ENCODE peak calls at places on chromosomes 12 and 14, in nine cellular contexts. J is Peyer's patch; F is BE2C; R is WERI-Rb-1; Z is small intestine; O is CD4-positive, alpha-beta memory T cell; W is AG09309; C is GM12878; Y is left ventricle myocardium inferior. A is an unnamed sample.
A peak's percentile ranks its signal among the peaks of the same experiment; 100 is the strongest.

GRCh38 chr14:92316937-92317336 is 6.0 kb upstream of the SLC24A4 start:
- DNase-seq in J (no peak), F (no peak), R (no peak), Z (no peak), O (no peak), W (no peak), C (no peak), Y (no peak), A (peak; percentile 47)

GRCh38 chr12:75606921-75607320 is 95.5 kb upstream of the KRR1 start:
- DNase-seq in J (no peak), F (no peak), R (no peak), Z (no peak), O (no peak), W (no peak), C (no peak), Y (no peak), A (no peak)

GRCh38 chr12:34343766-34344165 is 321.5 kb downstream of the ALG10 start:
- DNase-seq in J (no peak), F (no peak), R (no peak), Z (no peak), O (no peak), W (no peak), C (no peak), Y (no peak), A (no peak)

GRCh38 chr12:39393179-39393578 is 49.7 kb downstream of the KIF21A start:
- DNase-seq in J (no peak), F (peak; percentile 78), R (no peak), Z (no peak), O (no peak), W (no peak), C (no peak), Y (no peak), A (no peak)

GRCh38 chr12:95848575-95849388 is 10.0 kb upstream of the SNRPF start:
- DNase-seq in J (no peak), F (no peak), R (peak; percentile 39), Z (peak; percentile 44), O (no peak), W (no peak), C (no peak), Y (no peak), A (no peak)

GRCh38 chr12:104782296-104782695 is 175.8 kb downstream of the SLC41A2 start:
- DNase-seq in J (no peak), F (no peak), R (no peak), Z (no peak), O (no peak), W (no peak), C (no peak), Y (no peak), A (no peak)

GRCh38 chr12:88067301-88067700 is 38.1 kb upstream of the C12orf50 start:
- DNase-seq in J (no peak), F (no peak), R (no peak), Z (no peak), O (no peak), W (no peak), C (no peak), Y (no peak), A (no peak)

GRCh38 chr14:76330411-76331327 is 45.3 kb upstream of the ESRRB start:
- DNase-seq in J (no peak), F (no peak), R (no peak), Z (no peak), O (no peak), W (no peak), C (no peak), Y (no peak), A (no peak)

GRCh38 chr12:19892186-19892585 is 452.9 kb downstream of the AEBP2 start:
- DNase-seq in J (no peak), F (no peak), R (no peak), Z (no peak), O (no peak), W (no peak), C (no peak), Y (no peak), A (no peak)

GRCh38 chr12:13293086-13293485 is 96.6 kb downstream of the EMP1 start:
- DNase-seq in J (no peak), F (no peak), R (no peak), Z (no peak), O (no peak), W (no peak), C (no peak), Y (no peak), A (no peak)

GRCh38 chr14:89767861-89768268 is 186.7 kb downstream of the EFCAB11 start:
- DNase-seq in J (no peak), F (peak; percentile 59), R (peak; percentile 57), Z (peak; percentile 63), O (peak; percentile 67), W (peak; percentile 7), C (peak; percentile 65), Y (no peak), A (peak; percentile 68)

GRCh38 chr12:1918081-1918874 is at the start of gene CACNA2D4:
- DNase-seq in J (peak; percentile 46), F (no peak), R (peak; percentile 95), Z (no peak), O (no peak), W (no peak), C (no peak), Y (no peak), A (no peak)

GRCh38 chr12:1917172-1918070 is 1.0 kb downstream of the CACNA2D4 start:
- DNase-seq in J (no peak), F (no peak), R (peak; percentile 51), Z (no peak), O (no peak), W (no peak), C (no peak), Y (no peak), A (no peak)

GRCh38 chr12:1919763-1920162 is 1.3 kb upstream of the CACNA2D4 start:
- DNase-seq in J (no peak), F (no peak), R (no peak), Z (no peak), O (no peak), W (no peak), C (no peak), Y (no peak), A (no peak)

GRCh38 chr12:1919284-1919683 is 832 bp upstream of the CACNA2D4 start:
- DNase-seq in J (no peak), F (no peak), R (peak; percentile 80), Z (no peak), O (no peak), W (no peak), C (no peak), Y (no peak), A (no peak)

DNA sequence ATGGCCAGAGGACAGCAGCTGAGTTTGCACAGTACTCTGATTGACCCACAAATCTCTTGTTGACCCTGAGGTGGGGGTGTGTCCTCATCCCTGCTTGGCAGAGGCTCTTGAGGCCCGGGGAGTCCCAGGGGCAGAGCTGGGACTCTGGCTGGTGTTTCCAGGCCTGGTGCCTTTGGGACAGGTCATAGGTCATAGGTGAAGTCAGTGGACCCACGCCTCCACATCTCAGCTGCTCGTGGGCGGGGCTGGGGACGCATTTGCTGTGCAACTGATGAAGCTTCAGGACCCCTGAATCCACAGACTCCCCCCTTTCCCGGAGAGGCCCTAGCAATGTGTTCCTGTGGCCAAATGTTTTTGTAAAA is 404 bp upstream of the CACNA2D4 start:
- DNase-seq in J (no peak), F (no peak), R (no peak), Z (no peak), O (no peak), W (no peak), C (no peak), Y (no peak), A (no peak)
- H3K4me3 ChIP-seq in J (no peak overlapping the region), F (no peak overlapping the region), R (peak overlapping the region; percentile 54), Z (no peak overlapping the region), O (no peak overlapping the region), W (no peak overlapping the region), C (no peak overlapping the region), Y (peak overlapping the region; percentile 36), A (no peak overlapping the region)

DNA sequence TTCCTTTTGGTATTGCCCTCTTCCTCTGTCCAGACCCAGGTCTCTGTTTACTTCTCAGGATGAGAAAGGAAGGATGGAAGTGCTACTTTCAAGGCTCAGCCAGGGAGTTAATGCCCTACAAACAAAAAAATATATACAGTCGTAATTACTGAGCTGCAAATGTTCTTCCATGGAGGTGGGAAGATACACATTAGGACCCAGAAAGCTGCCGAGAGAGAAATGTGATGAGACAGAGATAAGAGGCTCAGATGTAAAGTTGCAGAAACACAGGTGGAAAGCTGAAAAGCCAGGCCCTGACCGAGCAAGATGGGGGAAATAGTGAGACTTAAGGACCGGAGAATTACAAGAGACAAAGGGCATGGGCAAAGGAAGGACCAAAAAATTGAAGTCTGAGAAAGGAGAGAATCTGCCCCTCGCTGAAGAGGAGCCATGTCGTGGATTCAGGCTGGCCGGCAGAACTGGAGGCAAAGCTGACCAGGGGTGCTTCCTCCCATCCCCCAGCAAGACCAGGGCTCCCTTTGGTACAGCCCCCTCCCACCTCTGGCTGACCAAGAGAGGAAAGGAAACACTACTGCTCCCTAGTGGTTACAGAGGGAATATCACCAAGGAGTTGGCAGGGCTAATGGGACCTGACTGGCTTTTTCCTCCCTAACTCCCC is 12.2 kb downstream of the ZFHX2 start:
- DNase-seq in J (no peak), F (peak; percentile 59), R (peak; percentile 75), Z (peak; percentile 36), O (no peak), W (no peak), C (no peak), Y (no peak), A (no peak)
- H3K4me3 ChIP-seq in J (no peak overlapping the region), F (no peak overlapping the region), R (no peak overlapping the region), Z (no peak overlapping the region), O (no peak overlapping the region), W (no peak overlapping the region), C (no peak overlapping the region), Y (no peak overlapping the region), A (no peak overlapping the region)

GRCh38 chr14:85535916-85536834 is 6.2 kb downstream of the FLRT2 start:
- DNase-seq in J (no peak), F (no peak), R (no peak), Z (no peak), O (no peak), W (no peak), C (no peak), Y (no peak), A (no peak)

GRCh38 chr14:85533821-85534271 is 3.9 kb downstream of the FLRT2 start:
- DNase-seq in J (no peak), F (peak; percentile 6), R (peak; percentile 30), Z (no peak), O (no peak), W (no peak), C (no peak), Y (no peak), A (no peak)

GRCh38 chr14:85534435-85534834 is 4.5 kb downstream of the FLRT2 start:
- DNase-seq in J (no peak), F (no peak), R (peak; percentile 6), Z (no peak), O (no peak), W (no peak), C (no peak), Y (no peak), A (no peak)

GRCh38 chr14:85534914-85535313 is 5.0 kb downstream of the FLRT2 start:
- DNase-seq in J (no peak), F (no peak), R (no peak), Z (no peak), O (no peak), W (no peak), C (no peak), Y (no peak), A (no peak)

GRCh38 chr14:85535316-85535715 is 5.4 kb downstream of the FLRT2 start:
- DNase-seq in J (no peak), F (no peak), R (no peak), Z (no peak), O (no peak), W (no peak), C (no peak), Y (no peak), A (no peak)
- H3K4me3 ChIP-seq in J (no peak overlapping the region), F (no peak overlapping the region), R (no peak overlapping the region), Z (no peak overlapping the region), O (no peak overlapping the region), W (peak overlapping the region; percentile 96), C (no peak overlapping the region), Y (peak overlapping the region; percentile 73), A (no peak overlapping the region)

GRCh38 chr12:56636675-56637540 is 6.8 kb upstream of the BAZ2A start:
- DNase-seq in J (peak; percentile 99), F (peak; percentile 99), R (peak; percentile 99), Z (peak; percentile 100), O (peak; percentile 99), W (peak; percentile 100), C (peak; percentile 87), Y (peak; percentile 99), A (peak; percentile 96)
- H3K4me3 ChIP-seq in J (peak overlapping the region; percentile 77), F (peak overlapping the region; percentile 88), R (peak overlapping the region; percentile 80), Z (no peak overlapping the region), O (peak overlapping the region; percentile 58), W (peak overlapping the region; percentile 87), C (peak overlapping the region; percentile 91), Y (peak overlapping the region; percentile 87), A (peak overlapping the region; percentile 81)